ENCODE peak calls at places on chromosomes 1 and 21, in five cellular contexts. One of them, this sample, is unnamed.

GRCh38 chr1:33130297-33130696 is 49.3 kb downstream of the AZIN2 start:
- DNase-seq in brain microvascular endothelial cell: peak; percentile 27
- DNase-seq in putamen: no peak
- DNase-seq in HFF-Myc: no peak
- DNase-seq in heart right ventricle: no peak
- DNase-seq in this sample: no peak

GRCh38 chr1:7983086-7983778 is 21.7 kb downstream of the PARK7 start:
- DNase-seq in heart right ventricle: peak; percentile 7
- DNase-seq in brain microvascular endothelial cell: no peak
- DNase-seq in HFF-Myc: no peak
- DNase-seq in putamen: no peak
- DNase-seq in this sample: no peak

GRCh38 chr1:235430991-235431390 is 63.8 kb downstream of the TBCE start:
- DNase-seq in HFF-Myc: no peak
- DNase-seq in heart right ventricle: no peak
- DNase-seq in putamen: no peak
- DNase-seq in brain microvascular endothelial cell: peak; percentile 47
- DNase-seq in this sample: no peak

GRCh38 chr1:91635763-91636162 is 135.1 kb downstream of the CDC7 start:
- DNase-seq in HFF-Myc: no peak
- DNase-seq in putamen: no peak
- DNase-seq in heart right ventricle: no peak
- DNase-seq in brain microvascular endothelial cell: no peak
- DNase-seq in this sample: no peak

GRCh38 chr1:54610048-54610447 is 13.3 kb downstream of the FAM151A start:
- DNase-seq in HFF-Myc: no peak
- DNase-seq in heart right ventricle: no peak
- DNase-seq in brain microvascular endothelial cell: peak; percentile 5
- DNase-seq in putamen: no peak
- DNase-seq in this sample: no peak

GRCh38 chr1:227729881-227730629 is 5.0 kb downstream of the JMJD4 start:
- DNase-seq in HFF-Myc: peak; percentile 51
- DNase-seq in putamen: peak; percentile 42
- DNase-seq in brain microvascular endothelial cell: peak; percentile 65
- DNase-seq in heart right ventricle: no peak
- DNase-seq in this sample: peak; percentile 56

GRCh38 chr1:175174702-175175102 is 17.9 kb downstream of the KIAA0040 start:
- DNase-seq in HFF-Myc: no peak
- DNase-seq in heart right ventricle: no peak
- DNase-seq in brain microvascular endothelial cell: no peak
- DNase-seq in putamen: no peak
- DNase-seq in this sample: peak; percentile 36

GRCh38 chr1:94142022-94142421 is 21.1 kb upstream of the ABCA4 start:
- DNase-seq in HFF-Myc: no peak
- DNase-seq in brain microvascular endothelial cell: no peak
- DNase-seq in heart right ventricle: no peak
- DNase-seq in putamen: no peak
- DNase-seq in this sample: peak; percentile 15

GRCh38 chr1:17574502-17574901 is 35.0 kb downstream of the ARHGEF10L start:
- DNase-seq in heart right ventricle: no peak
- DNase-seq in putamen: no peak
- DNase-seq in HFF-Myc: no peak
- DNase-seq in brain microvascular endothelial cell: no peak
- DNase-seq in this sample: no peak

GRCh38 chr1:153277852-153278251 is 18.4 kb downstream of the LORICRIN start:
- DNase-seq in HFF-Myc: no peak
- DNase-seq in brain microvascular endothelial cell: no peak
- DNase-seq in putamen: no peak
- DNase-seq in heart right ventricle: no peak
- DNase-seq in this sample: no peak

GRCh38 chr21:15442743-15443142 is 287.0 kb upstream of the USP25 start:
- DNase-seq in heart right ventricle: no peak
- DNase-seq in HFF-Myc: no peak
- DNase-seq in putamen: no peak
- DNase-seq in brain microvascular endothelial cell: no peak
- DNase-seq in this sample: peak; percentile 19

GRCh38 chr1:220528679-220529529 is 968 bp downstream of the MARK1 start:
- DNase-seq in heart right ventricle: peak; percentile 19
- DNase-seq in HFF-Myc: no peak
- DNase-seq in brain microvascular endothelial cell: no peak
- DNase-seq in putamen: peak; percentile 39
- DNase-seq in this sample: no peak

GRCh38 chr1:7516341-7516740 is 254.8 kb upstream of the VAMP3 start:
- DNase-seq in heart right ventricle: peak; percentile 26
- DNase-seq in putamen: no peak
- DNase-seq in brain microvascular endothelial cell: no peak
- DNase-seq in HFF-Myc: no peak
- DNase-seq in this sample: no peak

GRCh38 chr1:200644021-200644420 is 23.5 kb upstream of the KIF14 start:
- DNase-seq in brain microvascular endothelial cell: no peak
- DNase-seq in putamen: no peak
- DNase-seq in HFF-Myc: no peak
- DNase-seq in heart right ventricle: no peak
- DNase-seq in this sample: no peak

GRCh38 chr1:33072707-33073106 is 8.2 kb upstream of the AZIN2 start:
- DNase-seq in heart right ventricle: peak; percentile 20
- DNase-seq in HFF-Myc: no peak
- DNase-seq in putamen: no peak
- DNase-seq in brain microvascular endothelial cell: no peak
- DNase-seq in this sample: no peak

GRCh38 chr21:42554251-42554937 is 40.7 kb downstream of the SLC37A1 start:
- DNase-seq in brain microvascular endothelial cell: no peak
- DNase-seq in putamen: no peak
- DNase-seq in HFF-Myc: no peak
- DNase-seq in heart right ventricle: no peak
- DNase-seq in this sample: no peak

GRCh38 chr1:8382051-8382505 is 64.2 kb downstream of the SLC45A1 start:
- DNase-seq in HFF-Myc: no peak
- DNase-seq in putamen: peak; percentile 62
- DNase-seq in heart right ventricle: no peak
- DNase-seq in brain microvascular endothelial cell: peak; percentile 44
- DNase-seq in this sample: peak; percentile 54

GRCh38 chr1:245126530-245126929 is 28.3 kb upstream of the KIF26B start:
- DNase-seq in putamen: no peak
- DNase-seq in HFF-Myc: no peak
- DNase-seq in brain microvascular endothelial cell: no peak
- DNase-seq in heart right ventricle: no peak
- DNase-seq in this sample: no peak

GRCh38 chr1:248811514-248812490 is 13.9 kb downstream of the SH3BP5L start:
- DNase-seq in heart right ventricle: no peak
- DNase-seq in brain microvascular endothelial cell: no peak
- DNase-seq in putamen: no peak
- DNase-seq in HFF-Myc: no peak
- DNase-seq in this sample: no peak

GRCh38 chr1:210754931-210755670 is 378.8 kb downstream of the KCNH1 start:
- DNase-seq in putamen: no peak
- DNase-seq in HFF-Myc: no peak
- DNase-seq in heart right ventricle: no peak
- DNase-seq in brain microvascular endothelial cell: no peak
- DNase-seq in this sample: no peak

GRCh38 chr1:202288177-202288576 is 53.6 kb downstream of the UBE2T start:
- DNase-seq in brain microvascular endothelial cell: no peak
- DNase-seq in HFF-Myc: no peak
- DNase-seq in heart right ventricle: no peak
- DNase-seq in putamen: no peak
- DNase-seq in this sample: no peak

GRCh38 chr1:40848530-40849189 is 13.5 kb downstream of the CITED4 start:
- DNase-seq in HFF-Myc: peak; percentile 43
- DNase-seq in putamen: no peak
- DNase-seq in brain microvascular endothelial cell: peak; percentile 62
- DNase-seq in heart right ventricle: peak; percentile 59
- DNase-seq in this sample: peak; percentile 73

GRCh38 chr21:44643911-44644310 is 2.3 kb upstream of the KRTAP10-11 start:
- DNase-seq in putamen: no peak
- DNase-seq in heart right ventricle: no peak
- DNase-seq in brain microvascular endothelial cell: no peak
- DNase-seq in HFF-Myc: no peak
- DNase-seq in this sample: no peak

GRCh38 chr1:159203621-159204020 is 1.1 kb upstream of the ACKR1 start:
- DNase-seq in HFF-Myc: no peak
- DNase-seq in putamen: no peak
- DNase-seq in brain microvascular endothelial cell: no peak
- DNase-seq in heart right ventricle: no peak
- DNase-seq in this sample: no peak

GRCh38 chr1:19597463-19598309 is 46.4 kb upstream of the NBL1 start:
- DNase-seq in putamen: no peak
- DNase-seq in brain microvascular endothelial cell: peak; percentile 6
- DNase-seq in HFF-Myc: no peak
- DNase-seq in heart right ventricle: no peak
- DNase-seq in this sample: peak; percentile 60

GRCh38 chr1:158527190-158527815 is 26.9 kb downstream of the OR6Y1 start:
- DNase-seq in HFF-Myc: peak; percentile 16
- DNase-seq in putamen: peak; percentile 32
- DNase-seq in brain microvascular endothelial cell: no peak
- DNase-seq in heart right ventricle: no peak
- DNase-seq in this sample: peak; percentile 63

GRCh38 chr21:31580866-31581276 is 78.6 kb upstream of the SOD1 start:
- DNase-seq in putamen: peak; percentile 58
- DNase-seq in brain microvascular endothelial cell: peak; percentile 70
- DNase-seq in heart right ventricle: peak; percentile 62
- DNase-seq in HFF-Myc: peak; percentile 40
- DNase-seq in this sample: peak; percentile 50

GRCh38 chr1:168709896-168710305 is 19.1 kb downstream of the DPT start:
- DNase-seq in putamen: peak; percentile 18
- DNase-seq in brain microvascular endothelial cell: peak; percentile 60
- DNase-seq in heart right ventricle: no peak
- DNase-seq in HFF-Myc: peak; percentile 76
- DNase-seq in this sample: peak; percentile 45

GRCh38 chr1:223479261-223479660 is 86.0 kb downstream of the CCDC185 start:
- DNase-seq in putamen: no peak
- DNase-seq in HFF-Myc: no peak
- DNase-seq in heart right ventricle: no peak
- DNase-seq in brain microvascular endothelial cell: no peak
- DNase-seq in this sample: no peak